ENCODE peak calls at places on chromosomes 11 and 22, in five cellular contexts. One of them, this sample, is unnamed.

GRCh38 chr11:119316729-119317591 is at the start of gene MCAM:
- DNase-seq in astrocyte of the spinal cord: peak
- DNase-seq in iPS DF 6.9: no peak
- DNase-seq in psoas muscle: peak
- DNase-seq in brain microvascular endothelial cell: no peak
- DNase-seq in this sample: peak

GRCh38 chr11:73184953-73185671 is 33.0 kb upstream of the P2RY2 start:
- DNase-seq in astrocyte of the spinal cord: peak
- DNase-seq in iPS DF 6.9: peak
- DNase-seq in psoas muscle: peak
- DNase-seq in brain microvascular endothelial cell: peak
- DNase-seq in this sample: peak

GRCh38 chr22:37146507-37147180 is 3.1 kb downstream of the IL2RB start:
- DNase-seq in astrocyte of the spinal cord: no peak
- DNase-seq in iPS DF 6.9: no peak
- DNase-seq in psoas muscle: no peak
- DNase-seq in brain microvascular endothelial cell: no peak
- DNase-seq in this sample: peak

GRCh38 chr22:47199261-47199948 is 437.0 kb downstream of the TBC1D22A start:
- DNase-seq in astrocyte of the spinal cord: no peak
- DNase-seq in iPS DF 6.9: no peak
- DNase-seq in psoas muscle: no peak
- DNase-seq in brain microvascular endothelial cell: no peak
- DNase-seq in this sample: peak

GRCh38 chr11:40387240-40387980 is 1072.0 kb downstream of the LRRC4C start:
- DNase-seq in astrocyte of the spinal cord: no peak
- DNase-seq in iPS DF 6.9: no peak
- DNase-seq in psoas muscle: no peak
- DNase-seq in brain microvascular endothelial cell: no peak
- DNase-seq in this sample: no peak

GRCh38 chr22:20418211-20418788 is 19.3 kb downstream of the SCARF2 start:
- DNase-seq in astrocyte of the spinal cord: peak
- DNase-seq in iPS DF 6.9: no peak
- DNase-seq in psoas muscle: peak
- DNase-seq in brain microvascular endothelial cell: peak
- DNase-seq in this sample: peak

GRCh38 chr22:30537083-30537731 is 9.3 kb downstream of the SEC14L6 start:
- DNase-seq in astrocyte of the spinal cord: no peak
- DNase-seq in iPS DF 6.9: no peak
- DNase-seq in psoas muscle: no peak
- DNase-seq in brain microvascular endothelial cell: no peak
- DNase-seq in this sample: no peak

GRCh38 chr11:130999992-131000770 is 83.9 kb upstream of the SNX19 start:
- DNase-seq in astrocyte of the spinal cord: peak
- DNase-seq in iPS DF 6.9: no peak
- DNase-seq in psoas muscle: no peak
- DNase-seq in brain microvascular endothelial cell: peak
- DNase-seq in this sample: no peak

GRCh38 chr22:37663521-37664140 is 5.1 kb downstream of the PDXP start:
- DNase-seq in astrocyte of the spinal cord: no peak
- DNase-seq in iPS DF 6.9: no peak
- DNase-seq in psoas muscle: no peak
- DNase-seq in brain microvascular endothelial cell: peak
- DNase-seq in this sample: no peak

GRCh38 chr11:44159848-44160721 is 64.6 kb downstream of the EXT2 start:
- DNase-seq in astrocyte of the spinal cord: no peak
- DNase-seq in iPS DF 6.9: no peak
- DNase-seq in psoas muscle: no peak
- DNase-seq in brain microvascular endothelial cell: no peak
- DNase-seq in this sample: no peak

GRCh38 chr11:59616396-59616982 is 915 bp upstream of the OSBP start:
- DNase-seq in astrocyte of the spinal cord: no peak
- DNase-seq in iPS DF 6.9: no peak
- DNase-seq in psoas muscle: no peak
- DNase-seq in brain microvascular endothelial cell: no peak
- DNase-seq in this sample: no peak

GRCh38 chr11:12157241-12157661 is 46.9 kb downstream of the MICAL2 start:
- DNase-seq in astrocyte of the spinal cord: peak
- DNase-seq in iPS DF 6.9: no peak
- DNase-seq in psoas muscle: no peak
- DNase-seq in brain microvascular endothelial cell: no peak
- DNase-seq in this sample: no peak

GRCh38 chr11:14320020-14320419 is 39.0 kb downstream of the RRAS2 start:
- DNase-seq in astrocyte of the spinal cord: peak
- DNase-seq in iPS DF 6.9: no peak
- DNase-seq in psoas muscle: no peak
- DNase-seq in brain microvascular endothelial cell: peak
- DNase-seq in this sample: no peak

GRCh38 chr11:11072067-11072466 is 214.2 kb upstream of the ZBED5 start:
- DNase-seq in astrocyte of the spinal cord: no peak
- DNase-seq in iPS DF 6.9: no peak
- DNase-seq in psoas muscle: no peak
- DNase-seq in brain microvascular endothelial cell: no peak
- DNase-seq in this sample: no peak

GRCh38 chr11:1180171-1180570 is 22.4 kb downstream of the MUC5AC start:
- DNase-seq in astrocyte of the spinal cord: no peak
- DNase-seq in iPS DF 6.9: no peak
- DNase-seq in psoas muscle: peak
- DNase-seq in brain microvascular endothelial cell: no peak
- DNase-seq in this sample: no peak

GRCh38 chr22:50199836-50200332 is 927 bp upstream of the SELENOO start:
- DNase-seq in astrocyte of the spinal cord: no peak
- DNase-seq in iPS DF 6.9: no peak
- DNase-seq in psoas muscle: no peak
- DNase-seq in brain microvascular endothelial cell: no peak
- DNase-seq in this sample: no peak

GRCh38 chr11:36409152-36409713 is 100.8 kb downstream of the TRAF6 start:
- DNase-seq in astrocyte of the spinal cord: peak
- DNase-seq in iPS DF 6.9: no peak
- DNase-seq in psoas muscle: no peak
- DNase-seq in brain microvascular endothelial cell: peak
- DNase-seq in this sample: no peak

GRCh38 chr11:8713760-8714159 is 31.2 kb downstream of the RPL27A start:
- DNase-seq in astrocyte of the spinal cord: no peak
- DNase-seq in iPS DF 6.9: no peak
- DNase-seq in psoas muscle: no peak
- DNase-seq in brain microvascular endothelial cell: no peak
- DNase-seq in this sample: no peak

GRCh38 chr11:5722622-5723021 is 13.6 kb upstream of the OR56B1 start:
- DNase-seq in astrocyte of the spinal cord: no peak
- DNase-seq in iPS DF 6.9: no peak
- DNase-seq in psoas muscle: no peak
- DNase-seq in brain microvascular endothelial cell: no peak
- DNase-seq in this sample: no peak

GRCh38 chr11:44778200-44779100 is 51.7 kb downstream of the TSPAN18 start:
- DNase-seq in astrocyte of the spinal cord: no peak
- DNase-seq in iPS DF 6.9: no peak
- DNase-seq in psoas muscle: no peak
- DNase-seq in brain microvascular endothelial cell: no peak
- DNase-seq in this sample: peak

GRCh38 chr11:59918494-59918893 is 19.7 kb upstream of the OOSP1 start:
- DNase-seq in astrocyte of the spinal cord: no peak
- DNase-seq in iPS DF 6.9: no peak
- DNase-seq in psoas muscle: no peak
- DNase-seq in brain microvascular endothelial cell: peak
- DNase-seq in this sample: no peak

GRCh38 chr22:46175631-46176030 is 25.3 kb downstream of the PPARA start:
- DNase-seq in astrocyte of the spinal cord: no peak
- DNase-seq in iPS DF 6.9: no peak
- DNase-seq in psoas muscle: no peak
- DNase-seq in brain microvascular endothelial cell: no peak
- DNase-seq in this sample: no peak

GRCh38 chr11:57368106-57368826 is 12.7 kb downstream of the PRG3 start:
- DNase-seq in astrocyte of the spinal cord: no peak
- DNase-seq in iPS DF 6.9: no peak
- DNase-seq in psoas muscle: no peak
- DNase-seq in brain microvascular endothelial cell: no peak
- DNase-seq in this sample: no peak

GRCh38 chr11:69513196-69513595 is 31.7 kb downstream of the LINC01488 start:
- DNase-seq in astrocyte of the spinal cord: no peak
- DNase-seq in iPS DF 6.9: no peak
- DNase-seq in psoas muscle: no peak
- DNase-seq in brain microvascular endothelial cell: no peak
- DNase-seq in this sample: peak

GRCh38 chr11:15507592-15507991 is 392.9 kb downstream of the INSC start:
- DNase-seq in astrocyte of the spinal cord: peak
- DNase-seq in iPS DF 6.9: no peak
- DNase-seq in psoas muscle: no peak
- DNase-seq in brain microvascular endothelial cell: peak
- DNase-seq in this sample: no peak

GRCh38 chr11:8233691-8234424 is 29.8 kb downstream of the LMO1 start:
- DNase-seq in astrocyte of the spinal cord: peak
- DNase-seq in iPS DF 6.9: no peak
- DNase-seq in psoas muscle: no peak
- DNase-seq in brain microvascular endothelial cell: peak
- DNase-seq in this sample: no peak

GRCh38 chr11:104967493-104968364 is 645 bp downstream of the CASP4 start:
- DNase-seq in astrocyte of the spinal cord: peak
- DNase-seq in iPS DF 6.9: no peak
- DNase-seq in psoas muscle: no peak
- DNase-seq in brain microvascular endothelial cell: no peak
- DNase-seq in this sample: no peak

GRCh38 chr11:104962852-104963251 is 5.5 kb downstream of the CASP4 start:
- DNase-seq in astrocyte of the spinal cord: no peak
- DNase-seq in iPS DF 6.9: no peak
- DNase-seq in psoas muscle: no peak
- DNase-seq in brain microvascular endothelial cell: no peak
- DNase-seq in this sample: no peak

GRCh38 chr11:104968365-104968855 is at the start of gene CASP4:
- DNase-seq in astrocyte of the spinal cord: peak
- DNase-seq in iPS DF 6.9: no peak
- DNase-seq in psoas muscle: no peak
- DNase-seq in brain microvascular endothelial cell: peak
- DNase-seq in this sample: no peak

GRCh38 chr11:104964247-104964646 is 4.1 kb downstream of the CASP4 start:
- DNase-seq in astrocyte of the spinal cord: peak
- DNase-seq in iPS DF 6.9: no peak
- DNase-seq in psoas muscle: no peak
- DNase-seq in brain microvascular endothelial cell: no peak
- DNase-seq in this sample: no peak

DNA sequence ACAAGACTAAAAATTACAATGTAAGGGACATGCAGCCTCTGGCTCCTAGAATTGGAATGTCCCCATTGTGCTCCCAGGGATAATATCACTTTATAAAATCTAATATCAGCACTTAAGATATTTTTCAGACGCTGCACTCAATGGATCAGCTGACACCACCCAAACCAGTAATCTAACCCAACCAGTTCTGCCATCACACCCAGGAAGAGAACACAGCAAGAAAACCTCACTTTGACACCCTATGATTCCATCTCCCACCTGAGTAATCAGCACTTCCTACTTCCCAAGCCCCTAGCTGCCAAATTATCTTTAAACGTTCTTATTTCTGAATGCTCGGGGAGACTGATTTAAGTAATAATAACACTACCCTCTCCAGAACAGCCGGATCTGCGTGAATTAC is 2.6 kb downstream of the CASP4 start:
- DNase-seq in astrocyte of the spinal cord: no peak
- DNase-seq in iPS DF 6.9: no peak
- DNase-seq in psoas muscle: no peak
- DNase-seq in brain microvascular endothelial cell: no peak
- DNase-seq in this sample: no peak
- H3K4me3 ChIP-seq in astrocyte of the spinal cord: no peak
- H3K4me3 ChIP-seq in iPS DF 6.9: no peak
- H3K4me3 ChIP-seq in psoas muscle: no peak
- H3K4me3 ChIP-seq in brain microvascular endothelial cell: no peak
- H3K4me3 ChIP-seq in this sample: no peak

GRCh38 chr11:82927264-82927880 is 25.8 kb downstream of the DDIAS start:
- DNase-seq in astrocyte of the spinal cord: peak
- DNase-seq in iPS DF 6.9: peak
- DNase-seq in psoas muscle: no peak
- DNase-seq in brain microvascular endothelial cell: peak
- DNase-seq in this sample: no peak

GRCh38 chr11:82929121-82929520 is 27.6 kb downstream of the DDIAS start:
- DNase-seq in astrocyte of the spinal cord: no peak
- DNase-seq in iPS DF 6.9: no peak
- DNase-seq in psoas muscle: no peak
- DNase-seq in brain microvascular endothelial cell: no peak
- DNase-seq in this sample: no peak

GRCh38 chr11:82932564-82932963 is 31.0 kb downstream of the DDIAS start:
- DNase-seq in astrocyte of the spinal cord: no peak
- DNase-seq in iPS DF 6.9: no peak
- DNase-seq in psoas muscle: no peak
- DNase-seq in brain microvascular endothelial cell: no peak
- DNase-seq in this sample: no peak

GRCh38 chr11:82930229-82930628 is 28.7 kb downstream of the DDIAS start:
- DNase-seq in astrocyte of the spinal cord: no peak
- DNase-seq in iPS DF 6.9: no peak
- DNase-seq in psoas muscle: no peak
- DNase-seq in brain microvascular endothelial cell: no peak
- DNase-seq in this sample: no peak

GRCh38 chr11:82930734-82931133 is 29.2 kb downstream of the DDIAS start:
- DNase-seq in astrocyte of the spinal cord: no peak
- DNase-seq in iPS DF 6.9: no peak
- DNase-seq in psoas muscle: no peak
- DNase-seq in brain microvascular endothelial cell: no peak
- DNase-seq in this sample: no peak
- H3K4me3 ChIP-seq in astrocyte of the spinal cord: no peak
- H3K4me3 ChIP-seq in iPS DF 6.9: no peak
- H3K4me3 ChIP-seq in psoas muscle: no peak
- H3K4me3 ChIP-seq in brain microvascular endothelial cell: no peak
- H3K4me3 ChIP-seq in this sample: no peak

DNA sequence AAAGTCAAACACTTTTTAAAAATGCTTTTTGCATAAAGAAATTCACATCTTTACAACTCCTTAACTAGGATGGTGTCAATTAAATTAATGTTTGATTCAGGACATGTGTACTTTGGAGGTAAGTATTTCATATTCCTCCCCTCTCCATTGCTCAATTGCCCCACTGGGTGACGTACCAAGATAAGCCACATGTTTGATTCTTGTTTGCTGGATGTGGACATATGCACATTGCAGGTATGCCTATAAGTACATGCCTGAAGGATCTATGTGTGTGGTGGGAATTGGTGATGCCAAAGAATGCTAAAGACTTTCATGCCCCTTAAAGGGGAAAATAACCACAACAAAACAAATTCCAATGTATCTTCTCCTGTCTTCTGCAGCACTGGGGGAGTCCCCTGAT is 5.8 kb downstream of the CD44 start:
- DNase-seq in astrocyte of the spinal cord: no peak
- DNase-seq in iPS DF 6.9: no peak
- DNase-seq in psoas muscle: no peak
- DNase-seq in brain microvascular endothelial cell: peak
- DNase-seq in this sample: no peak
- H3K4me3 ChIP-seq in astrocyte of the spinal cord: no peak
- H3K4me3 ChIP-seq in iPS DF 6.9: no peak
- H3K4me3 ChIP-seq in psoas muscle: no peak
- H3K4me3 ChIP-seq in brain microvascular endothelial cell: no peak
- H3K4me3 ChIP-seq in this sample: no peak

DNA sequence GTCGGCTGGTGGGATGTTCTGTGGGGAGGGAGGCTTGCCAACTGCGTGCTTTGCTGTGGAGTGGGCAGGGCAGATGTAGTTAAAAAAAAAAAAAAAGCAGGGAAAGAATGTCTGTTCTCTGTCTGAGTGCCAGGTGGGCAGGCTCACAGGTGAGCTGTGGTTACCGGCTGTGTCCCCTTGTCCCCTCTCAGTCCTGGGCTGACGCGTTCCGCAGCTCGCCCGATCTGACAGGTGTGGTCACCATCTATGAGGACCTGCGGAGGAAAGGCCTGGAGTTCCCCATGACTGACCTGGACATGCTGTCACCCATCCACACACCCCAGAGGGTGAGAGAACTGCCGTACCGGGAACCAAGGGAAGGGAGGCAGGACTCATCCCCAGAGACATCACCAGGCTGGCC is 23.6 kb downstream of the TOM1 start:
- DNase-seq in astrocyte of the spinal cord: no peak
- DNase-seq in iPS DF 6.9: no peak
- DNase-seq in psoas muscle: no peak
- DNase-seq in brain microvascular endothelial cell: no peak
- DNase-seq in this sample: no peak
- H3K4me3 ChIP-seq in astrocyte of the spinal cord: no peak
- H3K4me3 ChIP-seq in iPS DF 6.9: no peak
- H3K4me3 ChIP-seq in psoas muscle: no peak
- H3K4me3 ChIP-seq in brain microvascular endothelial cell: no peak
- H3K4me3 ChIP-seq in this sample: no peak